ENCODE peak calls at places on chromosomes 3 and 15, in six cellular contexts. One of them, this sample, is unnamed.

GRCh38 chr15:36601497-36601932 is 22.1 kb downstream of the CDIN1 start:
- DNase-seq in psoas muscle: peak
- DNase-seq in tibial nerve: no peak
- DNase-seq in astrocyte: peak
- DNase-seq in cardiac muscle cell: peak
- DNase-seq in epithelial cell of esophagus: peak
- DNase-seq in this sample: peak

GRCh38 chr3:86921981-86922680 is 68.8 kb downstream of the VGLL3 start:
- DNase-seq in psoas muscle: no peak
- DNase-seq in tibial nerve: no peak
- DNase-seq in astrocyte: peak
- DNase-seq in cardiac muscle cell: peak
- DNase-seq in epithelial cell of esophagus: peak
- DNase-seq in this sample: peak

GRCh38 chr3:133448478-133449122 is 48.7 kb downstream of the BFSP2 start:
- DNase-seq in psoas muscle: no peak
- DNase-seq in tibial nerve: no peak
- DNase-seq in astrocyte: no peak
- DNase-seq in cardiac muscle cell: no peak
- DNase-seq in epithelial cell of esophagus: no peak
- DNase-seq in this sample: peak

GRCh38 chr3:141393151-141394076 is 25.1 kb downstream of the ZBTB38 start:
- DNase-seq in psoas muscle: no peak
- DNase-seq in tibial nerve: no peak
- DNase-seq in astrocyte: no peak
- DNase-seq in cardiac muscle cell: peak
- DNase-seq in epithelial cell of esophagus: peak
- DNase-seq in this sample: no peak

GRCh38 chr3:114608293-114608692 is 314.5 kb downstream of the TIGIT start:
- DNase-seq in psoas muscle: no peak
- DNase-seq in tibial nerve: no peak
- DNase-seq in astrocyte: peak
- DNase-seq in cardiac muscle cell: peak
- DNase-seq in epithelial cell of esophagus: peak
- DNase-seq in this sample: peak

GRCh38 chr3:124266517-124266916 is 274.6 kb upstream of the ROPN1 start:
- DNase-seq in psoas muscle: no peak
- DNase-seq in tibial nerve: no peak
- DNase-seq in astrocyte: no peak
- DNase-seq in cardiac muscle cell: peak
- DNase-seq in epithelial cell of esophagus: peak
- DNase-seq in this sample: peak

GRCh38 chr3:24518990-24519367 is 24.3 kb upstream of the THRB start:
- DNase-seq in psoas muscle: no peak
- DNase-seq in tibial nerve: no peak
- DNase-seq in astrocyte: no peak
- DNase-seq in cardiac muscle cell: no peak
- DNase-seq in epithelial cell of esophagus: no peak
- DNase-seq in this sample: no peak

GRCh38 chr15:70258369-70259029 is 160.8 kb upstream of the TLE3 start:
- DNase-seq in psoas muscle: peak
- DNase-seq in tibial nerve: no peak
- DNase-seq in astrocyte: peak
- DNase-seq in cardiac muscle cell: peak
- DNase-seq in epithelial cell of esophagus: no peak
- DNase-seq in this sample: no peak

GRCh38 chr3:8942115-8942514 is 21.2 kb downstream of the RAD18 start:
- DNase-seq in psoas muscle: no peak
- DNase-seq in tibial nerve: no peak
- DNase-seq in astrocyte: no peak
- DNase-seq in cardiac muscle cell: no peak
- DNase-seq in epithelial cell of esophagus: no peak
- DNase-seq in this sample: no peak

GRCh38 chr15:59616390-59616789 is 4.8 kb downstream of the GCNT3 start:
- DNase-seq in psoas muscle: no peak
- DNase-seq in tibial nerve: no peak
- DNase-seq in astrocyte: no peak
- DNase-seq in cardiac muscle cell: no peak
- DNase-seq in epithelial cell of esophagus: peak
- DNase-seq in this sample: no peak

GRCh38 chr3:153257673-153258351 is 95.8 kb downstream of the RAP2B start:
- DNase-seq in psoas muscle: no peak
- DNase-seq in tibial nerve: no peak
- DNase-seq in astrocyte: no peak
- DNase-seq in cardiac muscle cell: no peak
- DNase-seq in epithelial cell of esophagus: no peak
- DNase-seq in this sample: peak

GRCh38 chr3:162738778-162739177 is 1242.2 kb downstream of the OTOL1 start:
- DNase-seq in psoas muscle: no peak
- DNase-seq in tibial nerve: no peak
- DNase-seq in astrocyte: peak
- DNase-seq in cardiac muscle cell: no peak
- DNase-seq in epithelial cell of esophagus: peak
- DNase-seq in this sample: peak

GRCh38 chr3:127744875-127745274 is 72.1 kb downstream of the ABTB1 start:
- DNase-seq in psoas muscle: no peak
- DNase-seq in tibial nerve: no peak
- DNase-seq in astrocyte: no peak
- DNase-seq in cardiac muscle cell: no peak
- DNase-seq in epithelial cell of esophagus: no peak
- DNase-seq in this sample: no peak

GRCh38 chr3:192010490-192010889 is 549.5 kb downstream of the PYDC2 start:
- DNase-seq in psoas muscle: no peak
- DNase-seq in tibial nerve: no peak
- DNase-seq in astrocyte: no peak
- DNase-seq in cardiac muscle cell: no peak
- DNase-seq in epithelial cell of esophagus: no peak
- DNase-seq in this sample: no peak

GRCh38 chr3:141308588-141309218 is 59.6 kb upstream of the ZBTB38 start:
- DNase-seq in psoas muscle: no peak
- DNase-seq in tibial nerve: no peak
- DNase-seq in astrocyte: no peak
- DNase-seq in cardiac muscle cell: peak
- DNase-seq in epithelial cell of esophagus: peak
- DNase-seq in this sample: peak

DNA sequence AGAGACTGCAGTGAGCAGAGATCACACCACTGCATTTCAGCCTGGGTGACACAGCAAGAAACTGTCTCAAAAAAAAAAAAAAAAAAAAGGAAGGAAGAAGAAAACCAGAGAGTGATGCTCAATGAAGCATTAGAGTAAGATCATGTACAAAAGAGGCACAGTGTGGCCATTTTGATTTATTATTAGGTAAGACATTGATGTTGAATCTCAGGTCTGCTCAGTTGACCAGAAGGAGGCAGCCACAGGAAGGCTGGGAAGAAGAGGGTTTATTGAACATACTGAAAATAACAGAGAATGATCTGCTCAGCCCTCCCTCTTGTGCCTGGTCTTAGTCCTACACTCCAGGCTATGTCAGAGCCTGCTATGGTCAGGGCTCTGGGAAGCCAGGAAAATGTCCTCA is 15.6 kb downstream of the LRRK1 start:
- DNase-seq in psoas muscle: no peak
- DNase-seq in tibial nerve: no peak
- DNase-seq in astrocyte: no peak
- DNase-seq in cardiac muscle cell: peak
- DNase-seq in epithelial cell of esophagus: no peak
- DNase-seq in this sample: peak
- TF ChIP-seq CTCF in psoas muscle: no peak
- TF ChIP-seq CTCF in tibial nerve: no peak
- TF ChIP-seq CTCF in astrocyte: no peak
- TF ChIP-seq CTCF in cardiac muscle cell: no peak
- TF ChIP-seq CTCF in epithelial cell of esophagus: no peak
- TF ChIP-seq CTCF in this sample: peak

GRCh38 chr3:146781606-146782005 is 176.5 kb upstream of the PLSCR5 start:
- DNase-seq in psoas muscle: no peak
- DNase-seq in tibial nerve: no peak
- DNase-seq in astrocyte: peak
- DNase-seq in cardiac muscle cell: no peak
- DNase-seq in epithelial cell of esophagus: no peak
- DNase-seq in this sample: peak
- H3K4me3 ChIP-seq in psoas muscle: no peak
- H3K4me3 ChIP-seq in tibial nerve: no peak
- H3K4me3 ChIP-seq in astrocyte: no peak
- H3K4me3 ChIP-seq in cardiac muscle cell: no peak
- H3K4me3 ChIP-seq in epithelial cell of esophagus: no peak
- H3K4me3 ChIP-seq in this sample: no peak

DNA sequence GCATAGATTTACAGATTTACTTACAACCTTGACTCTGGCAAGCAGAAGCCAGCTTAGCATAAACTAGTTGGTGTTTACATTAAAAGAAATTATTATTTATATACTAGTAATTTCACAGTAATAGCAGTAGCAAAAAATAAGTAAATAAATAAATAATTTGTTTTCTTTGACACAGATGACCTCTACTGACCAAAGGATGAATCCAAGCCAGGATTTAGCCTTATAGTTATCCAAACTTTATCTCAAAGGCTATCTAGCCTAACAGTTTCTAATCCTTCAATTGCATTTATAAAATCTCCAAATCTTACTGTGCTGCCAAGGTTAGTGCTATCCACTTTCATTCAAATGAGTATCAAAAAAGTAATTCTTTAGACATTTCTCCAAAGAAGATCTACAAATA is 64.3 kb downstream of the FRMD5 start:
- DNase-seq in psoas muscle: no peak
- DNase-seq in tibial nerve: no peak
- DNase-seq in astrocyte: no peak
- DNase-seq in cardiac muscle cell: peak
- DNase-seq in epithelial cell of esophagus: no peak
- DNase-seq in this sample: no peak
- TF ChIP-seq CTCF in psoas muscle: no peak
- TF ChIP-seq CTCF in tibial nerve: no peak
- TF ChIP-seq CTCF in astrocyte: no peak
- TF ChIP-seq CTCF in cardiac muscle cell: no peak
- TF ChIP-seq CTCF in epithelial cell of esophagus: no peak
- TF ChIP-seq CTCF in this sample: no peak

GRCh38 chr3:170424879-170425278 is 6.2 kb downstream of the CLDN11 start:
- DNase-seq in psoas muscle: no peak
- DNase-seq in tibial nerve: no peak
- DNase-seq in astrocyte: peak
- DNase-seq in cardiac muscle cell: peak
- DNase-seq in epithelial cell of esophagus: no peak
- DNase-seq in this sample: peak

GRCh38 chr3:170425491-170426239 is 7.0 kb downstream of the CLDN11 start:
- DNase-seq in psoas muscle: no peak
- DNase-seq in tibial nerve: no peak
- DNase-seq in astrocyte: no peak
- DNase-seq in cardiac muscle cell: no peak
- DNase-seq in epithelial cell of esophagus: no peak
- DNase-seq in this sample: no peak

GRCh38 chr3:170429050-170429449 is 10.4 kb downstream of the CLDN11 start:
- DNase-seq in psoas muscle: no peak
- DNase-seq in tibial nerve: no peak
- DNase-seq in astrocyte: peak
- DNase-seq in cardiac muscle cell: peak
- DNase-seq in epithelial cell of esophagus: no peak
- DNase-seq in this sample: peak

GRCh38 chr3:170428095-170428494 is 9.4 kb downstream of the CLDN11 start:
- DNase-seq in psoas muscle: no peak
- DNase-seq in tibial nerve: no peak
- DNase-seq in astrocyte: no peak
- DNase-seq in cardiac muscle cell: no peak
- DNase-seq in epithelial cell of esophagus: no peak
- DNase-seq in this sample: no peak

GRCh38 chr3:170426240-170426797 is 7.7 kb downstream of the CLDN11 start:
- DNase-seq in psoas muscle: no peak
- DNase-seq in tibial nerve: no peak
- DNase-seq in astrocyte: peak
- DNase-seq in cardiac muscle cell: peak
- DNase-seq in epithelial cell of esophagus: no peak
- DNase-seq in this sample: peak
- H3K4me3 ChIP-seq in psoas muscle: no peak
- H3K4me3 ChIP-seq in tibial nerve: no peak
- H3K4me3 ChIP-seq in astrocyte: no peak
- H3K4me3 ChIP-seq in cardiac muscle cell: no peak
- H3K4me3 ChIP-seq in epithelial cell of esophagus: no peak
- H3K4me3 ChIP-seq in this sample: no peak